ENCODE peak calls at places on chromosomes 1 and 21, in five cellular contexts. R is G401; N is stimulated activated effector memory CD8-positive, alpha-beta T cell treated with anti-CD3 and anti-CD28 coated beads, Interleukin-12 subunit alpha, Interleukin-12 subunit beta, amount 100 ng/mL, for 72 hours; Q is NCI-H1092 treated with DMSO at 0.1 percent for 48 hours; W is amygdala. T is an unnamed sample.

GRCh38 chr1:233320023-233320422 is 7.5 kb upstream of the MAP3K21 start:
- DNase-seq in Q (no peak), R (no peak), W (no peak), N (no peak), T (no peak)

GRCh38 chr1:9482403-9482802 is 56.9 kb upstream of the SLC25A33 start:
- DNase-seq in N (no peak), W (no peak), Q (no peak), R (no peak), T (no peak)

GRCh38 chr21:26843912-26844257 is 1.3 kb downstream of the ADAMTS1 start:
- DNase-seq in W (no peak), Q (no peak), R (peak), N (no peak), T (no peak)

GRCh38 chr21:33360281-33360680 is 35.5 kb downstream of the IFNAR1 start:
- DNase-seq in R (no peak), N (no peak), W (no peak), Q (no peak), T (no peak)

GRCh38 chr1:90133133-90133532 is 138.2 kb downstream of the ZNF326 start:
- DNase-seq in W (no peak), R (peak), N (no peak), Q (peak), T (no peak)

GRCh38 chr1:50438945-50439344 is 15.7 kb upstream of the DMRTA2 start:
- DNase-seq in Q (no peak), W (no peak), N (no peak), R (no peak), T (no peak)

GRCh38 chr1:55775007-55775406 is 559.8 kb upstream of the USP24 start:
- DNase-seq in W (no peak), Q (no peak), R (peak), N (no peak), T (no peak)

GRCh38 chr1:85303440-85304162 is 27.2 kb upstream of the BCL10 start:
- DNase-seq in N (no peak), Q (no peak), R (no peak), W (no peak), T (no peak)

GRCh38 chr1:230976825-230977747 is 1.6 kb downstream of the TTC13 start:
- DNase-seq in Q (no peak), R (no peak), N (no peak), W (no peak), T (no peak)

GRCh38 chr1:152189657-152190442 is 30.8 kb upstream of the RPTN start:
- DNase-seq in N (peak), Q (peak), W (no peak), R (peak), T (peak)

GRCh38 chr1:21335750-21336168 is 45.5 kb upstream of the ECE1 start:
- DNase-seq in Q (peak), R (no peak), W (no peak), N (no peak), T (no peak)

GRCh38 chr1:226443439-226443838 is 35.5 kb upstream of the PARP1 start:
- DNase-seq in W (no peak), N (no peak), R (no peak), Q (no peak), T (peak)

GRCh38 chr1:19087737-19088594 is 122.1 kb downstream of the UBR4 start:
- DNase-seq in W (no peak), R (no peak), Q (no peak), N (no peak), T (no peak)

GRCh38 chr1:30427545-30427944 is 295.8 kb downstream of the MATN1 start:
- DNase-seq in Q (no peak), N (no peak), R (no peak), W (no peak), T (no peak)

GRCh38 chr1:31703431-31704260 is at the start of gene COL16A1:
- DNase-seq in W (peak), Q (no peak), R (no peak), N (no peak), T (peak)

GRCh38 chr1:84365225-84366221 is 32.8 kb upstream of the DNASE2B start:
- DNase-seq in Q (no peak), W (no peak), N (peak), R (no peak), T (no peak)

GRCh38 chr1:41774486-41774990 is 144.2 kb downstream of the HIVEP3 start:
- DNase-seq in N (no peak), Q (no peak), R (no peak), W (no peak), T (no peak)

GRCh38 chr1:198934901-198935301 is 296.1 kb downstream of the PTPRC start:
- DNase-seq in N (peak), W (no peak), Q (no peak), R (peak), T (peak)

GRCh38 chr1:72623299-72623708 is 341.0 kb upstream of the NEGR1 start:
- DNase-seq in R (peak), N (no peak), Q (peak), W (no peak), T (peak)

GRCh38 chr1:248699099-248699498 is 3.5 kb downstream of the OR14I1 start:
- DNase-seq in R (no peak), W (no peak), Q (no peak), N (no peak), T (no peak)

GRCh38 chr1:99005537-99005942 is 879 bp upstream of the PLPPR5 start:
- DNase-seq in Q (no peak), N (no peak), R (no peak), W (no peak), T (no peak)

GRCh38 chr1:161487483-161487827 is 17.8 kb upstream of the FCGR2A start:
- DNase-seq in N (no peak), W (no peak), Q (no peak), R (no peak), T (no peak)

GRCh38 chr1:33005812-33006465 is 30.7 kb downstream of the AK2 start:
- DNase-seq in R (no peak), Q (no peak), W (no peak), N (no peak), T (no peak)

GRCh38 chr1:43879414-43879813 is 54.2 kb upstream of the ARTN start:
- DNase-seq in R (no peak), N (no peak), Q (no peak), W (no peak), T (no peak)

GRCh38 chr1:154431586-154432373 is 26.6 kb downstream of the IL6R start:
- DNase-seq in N (peak), Q (no peak), R (no peak), W (no peak), T (no peak)

GRCh38 chr1:214220891-214221290 is 60.1 kb upstream of the SMYD2 start:
- DNase-seq in Q (no peak), N (no peak), R (no peak), W (no peak), T (no peak)

GRCh38 chr1:248752119-248752931 is 3.2 kb downstream of the LYPD8 start:
- DNase-seq in Q (no peak), W (no peak), N (no peak), R (no peak), T (no peak)

GRCh38 chr1:3477241-3478109 is 23.0 kb downstream of the ARHGEF16 start:
- DNase-seq in N (no peak), R (no peak), W (no peak), Q (no peak), T (no peak)

GRCh38 chr1:8649027-8649426 is 168.4 kb downstream of the RERE start:
- DNase-seq in W (no peak), Q (no peak), R (no peak), N (no peak), T (no peak)

GRCh38 chr1:201463071-201463552 is 5.9 kb downstream of the PHLDA3 start:
- DNase-seq in W (no peak), Q (no peak), R (peak), N (no peak), T (peak)

GRCh38 chr1:85330206-85330605 is 53.8 kb upstream of the BCL10 start:
- DNase-seq in W (no peak), N (no peak), Q (no peak), R (no peak), T (no peak)

GRCh38 chr1:208668991-208669390 is 424.8 kb upstream of the PLXNA2 start:
- DNase-seq in Q (no peak), R (no peak), N (no peak), W (no peak), T (no peak)

GRCh38 chr21:45535341-45536081 is 6.7 kb downstream of the SLC19A1 start:
- DNase-seq in R (peak), N (no peak), W (no peak), Q (no peak), T (no peak)

GRCh38 chr1:185441608-185442007 is 124.6 kb upstream of the IVNS1ABP start:
- DNase-seq in Q (no peak), W (no peak), N (no peak), R (no peak), T (no peak)